ENCODE peak calls at places on chromosome 4, in eight cellular contexts. X is A549, U is uterus, S is transverse colon, V is esophagus squamous epithelium, I is lung, Z is cardiac muscle cell, C is upper lobe of right lung. H is an unnamed sample.

GRCh38 chr4:59553739-59554126 is 1646.4 kb upstream of the ADGRL3 start:
- DNase-seq in X (peak; percentile 21), U (no peak), S (no peak), V (no peak), I (no peak), Z (peak; percentile 7), C (no peak), H (no peak)

GRCh38 chr4:103853627-103854026 is 133.8 kb upstream of the TACR3 start:
- DNase-seq in X (no peak), U (no peak), S (no peak), V (no peak), I (no peak), Z (no peak), C (no peak), H (no peak)

GRCh38 chr4:176910646-176911045 is 117.9 kb upstream of the VEGFC start:
- DNase-seq in X (no peak), U (no peak), S (no peak), V (no peak), I (no peak), Z (no peak), C (no peak), H (no peak)

GRCh38 chr4:147368948-147369347 is 111.9 kb upstream of the EDNRA start:
- DNase-seq in X (no peak), U (no peak), S (no peak), V (no peak), I (no peak), Z (no peak), C (no peak), H (no peak)

GRCh38 chr4:2868840-2869487 is 25.3 kb downstream of the ADD1 start:
- DNase-seq in X (no peak), U (no peak), S (no peak), V (no peak), I (no peak), Z (no peak), C (no peak), H (no peak)

GRCh38 chr4:83011779-83012630 is 1.4 kb upstream of the LIN54 start:
- DNase-seq in X (peak; percentile 20), U (peak; percentile 24), S (peak; percentile 37), V (no peak), I (peak; percentile 39), Z (no peak), C (peak; percentile 76), H (no peak)

GRCh38 chr4:93814141-93814540 is 14.4 kb upstream of the ATOH1 start:
- DNase-seq in X (no peak), U (no peak), S (no peak), V (no peak), I (no peak), Z (no peak), C (no peak), H (no peak)

GRCh38 chr4:71026086-71026485 is 32.6 kb downstream of the DCK start:
- DNase-seq in X (peak; percentile 43), U (no peak), S (no peak), V (no peak), I (no peak), Z (peak; percentile 73), C (no peak), H (no peak)

GRCh38 chr4:153427363-153428071 is 38.6 kb upstream of the TMEM131L start:
- DNase-seq in X (no peak), U (no peak), S (no peak), V (no peak), I (no peak), Z (peak; percentile 66), C (no peak), H (no peak)

GRCh38 chr4:84931274-84931673 is 35.2 kb downstream of the WDFY3 start:
- DNase-seq in X (no peak), U (no peak), S (no peak), V (no peak), I (no peak), Z (no peak), C (no peak), H (no peak)

GRCh38 chr4:163193717-163194116 is 27.0 kb upstream of the NAF1 start:
- DNase-seq in X (no peak), U (no peak), S (no peak), V (no peak), I (no peak), Z (no peak), C (no peak), H (no peak)

GRCh38 chr4:100366213-100366612 is 151.6 kb downstream of the EMCN start:
- DNase-seq in X (no peak), U (no peak), S (no peak), V (no peak), I (no peak), Z (no peak), C (no peak), H (no peak)

GRCh38 chr4:2399216-2399615 is 19.2 kb downstream of the ZFYVE28 start:
- DNase-seq in X (no peak), U (no peak), S (no peak), V (no peak), I (no peak), Z (no peak), C (no peak), H (no peak)

GRCh38 chr4:102169345-102169744 is 175.9 kb downstream of the SLC39A8 start:
- DNase-seq in X (peak; percentile 10), U (no peak), S (no peak), V (no peak), I (no peak), Z (peak; percentile 13), C (no peak), H (no peak)

GRCh38 chr4:1137850-1138249 is 24.5 kb upstream of the RNF212 start:
- DNase-seq in X (no peak), U (no peak), S (no peak), V (no peak), I (no peak), Z (peak; percentile 8), C (no peak), H (no peak)

GRCh38 chr4:185532327-185532726 is 3.0 kb downstream of the PDLIM3 start:
- DNase-seq in X (no peak), U (no peak), S (no peak), V (no peak), I (no peak), Z (peak; percentile 89), C (no peak), H (no peak)
- H3K27ac ChIP-seq in X (no peak overlapping the region), U (peak overlapping the region; percentile 94), S (peak overlapping the region; percentile 95), V (no peak overlapping the region), I (no peak overlapping the region), Z (no peak overlapping the region), C (no peak overlapping the region), H (no peak overlapping the region)

DNA sequence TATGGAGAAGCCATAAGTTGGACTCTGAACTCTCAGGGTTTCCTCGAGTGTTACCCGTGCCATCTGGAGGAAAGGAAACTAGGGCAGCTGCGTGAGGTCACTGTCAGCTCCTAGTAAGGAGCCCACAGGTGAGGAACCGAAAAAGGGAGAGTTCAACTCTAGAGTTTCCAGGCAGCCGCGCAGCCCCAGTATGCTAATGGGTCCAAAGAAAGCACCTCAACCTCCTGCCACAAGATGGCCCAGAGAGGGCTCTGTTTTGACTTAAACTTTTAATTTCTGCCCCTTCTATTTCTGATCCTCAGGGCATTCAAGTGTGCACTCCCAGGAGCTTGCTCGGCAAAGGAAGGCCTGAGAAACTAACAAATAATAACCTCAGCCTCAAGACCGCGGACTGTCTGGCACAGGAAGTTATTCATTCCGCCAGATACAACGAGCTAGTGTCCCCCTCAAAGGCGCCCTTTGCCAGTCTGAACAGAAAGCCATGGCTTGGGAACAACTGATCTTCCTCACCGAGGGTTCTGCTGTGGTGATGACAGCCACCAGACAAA is 13.9 kb downstream of the SCARB2 start:
- DNase-seq in X (no peak), U (no peak), S (peak; percentile 81), V (no peak), I (no peak), Z (peak; percentile 62), C (no peak), H (no peak)
- TF ChIP-seq CTCF in X (no peak), U (no peak), S (no peak), V (no peak), I (no peak), Z (no peak), C (peak; percentile 4), H (no peak)

GRCh38 chr4:67035986-67036385 is 509.3 kb downstream of the CENPC start:
- DNase-seq in X (no peak), U (no peak), S (no peak), V (no peak), I (no peak), Z (peak; percentile 18), C (no peak), H (no peak)
- H3K27ac ChIP-seq in X (no peak overlapping the region), U (no peak overlapping the region), S (no peak overlapping the region), V (no peak overlapping the region), I (no peak overlapping the region), Z (no peak overlapping the region), C (no peak overlapping the region), H (no peak overlapping the region)

GRCh38 chr4:174210952-174211490 is 72.4 kb downstream of the FBXO8 start:
- DNase-seq in X (no peak), U (no peak), S (no peak), V (no peak), I (no peak), Z (no peak), C (no peak), H (no peak)
- TF ChIP-seq CTCF in X (no peak), U (no peak), S (no peak), V (no peak), I (no peak), Z (no peak), C (no peak), H (no peak)

GRCh38 chr4:174595141-174595929 is 73.0 kb upstream of the HPGD start:
- DNase-seq in X (no peak), U (no peak), S (no peak), V (no peak), I (no peak), Z (no peak), C (no peak), H (no peak)

GRCh38 chr4:174592256-174592984 is 70.1 kb upstream of the HPGD start:
- DNase-seq in X (no peak), U (no peak), S (no peak), V (no peak), I (no peak), Z (peak; percentile 26), C (no peak), H (no peak)

GRCh38 chr4:174592985-174593335 is 70.7 kb upstream of the HPGD start:
- DNase-seq in X (peak; percentile 14), U (no peak), S (no peak), V (no peak), I (no peak), Z (peak; percentile 52), C (no peak), H (no peak)

GRCh38 chr4:174590336-174590735 is 68.0 kb upstream of the HPGD start:
- DNase-seq in X (no peak), U (no peak), S (no peak), V (no peak), I (no peak), Z (no peak), C (no peak), H (no peak)

GRCh38 chr4:174591243-174592021 is 69.1 kb upstream of the HPGD start:
- DNase-seq in X (no peak), U (no peak), S (no peak), V (no peak), I (no peak), Z (no peak), C (no peak), H (no peak)
- H3K27ac ChIP-seq in X (no peak overlapping the region), U (no peak overlapping the region), S (no peak overlapping the region), V (no peak overlapping the region), I (no peak overlapping the region), Z (no peak overlapping the region), C (no peak overlapping the region), H (no peak overlapping the region)

DNA sequence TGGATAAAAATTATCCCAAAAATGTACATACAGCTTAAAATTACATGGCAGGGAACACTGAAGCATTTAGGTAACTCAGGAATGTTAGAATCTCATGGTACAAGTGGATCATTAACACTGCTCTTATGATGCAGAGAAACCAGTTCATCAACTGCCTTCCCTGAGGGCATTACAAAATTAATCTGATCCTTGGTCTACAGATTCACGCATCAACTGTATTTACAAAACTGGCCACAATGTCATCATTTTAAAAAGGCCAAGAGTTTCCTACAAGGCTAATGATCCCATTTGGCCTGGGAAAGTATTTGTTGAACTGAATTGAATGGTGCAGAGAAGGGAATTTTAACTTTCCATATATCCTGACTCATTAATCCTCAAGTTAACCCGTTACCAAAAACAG is 84.6 kb downstream of the TSPAN5 start:
- DNase-seq in X (no peak), U (no peak), S (no peak), V (no peak), I (no peak), Z (no peak), C (no peak), H (no peak)
- TF ChIP-seq CTCF in X (no peak), U (no peak), S (no peak), V (no peak), I (no peak), Z (no peak), C (no peak), H (no peak)